ENCODE peak calls at places on chromosomes 2 and 18, in eight cellular contexts. O is endothelial cell of umbilical vein; E is HEK293T; R is stimulated activated CD4-positive, alpha-beta T cell treated with anti-CD3 and anti-CD28 coated beads, TNF-alpha, amount 100 ng/mL, for 24 hours; S is natural killer cell treated with Interleukin-12 subunit alpha and Interleukin-12 subunit beta and Interleukin-15 and Interleukin-18, amount 100 ng/mL, for 72 hours; Z is hepatocyte; U is NCI-H2081; K is activated CD8-positive, alpha-beta memory T cell treated with anti-CD3 and anti-CD28 coated beads, Interleukin-2, amount 10 ng/mL, durations not matched to agents 7 days and 5 days. L is an unnamed sample.

GRCh38 chr18:22505136-22505535 is 87.4 kb upstream of the CTAGE1 start:
- DNase-seq in K (no peak), R (no peak), Z (no peak), O (peak), U (no peak), E (no peak), S (no peak), L (no peak)

GRCh38 chr2:120684691-120685402 is 50.8 kb upstream of the GLI2 start:
- DNase-seq in Z (no peak), E (no peak), O (no peak), R (no peak), K (no peak), U (no peak), S (no peak), L (no peak)

GRCh38 chr2:152583512-152584188 is 133.6 kb downstream of the PRPF40A start:
- DNase-seq in O (peak), S (no peak), U (no peak), R (no peak), E (no peak), K (no peak), Z (no peak), L (no peak)

GRCh38 chr2:51413726-51414125 is 381.8 kb upstream of the NRXN1 start:
- DNase-seq in S (no peak), R (no peak), E (no peak), O (no peak), U (no peak), K (no peak), Z (no peak), L (no peak)

GRCh38 chr2:202069189-202070050 is 3.6 kb upstream of the KIAA2012 start:
- DNase-seq in Z (peak), E (no peak), O (no peak), U (no peak), K (no peak), R (no peak), S (no peak), L (no peak)

GRCh38 chr2:161165266-161165665 is 5.0 kb downstream of the TANK start:
- DNase-seq in S (no peak), O (no peak), R (no peak), K (no peak), U (no peak), E (no peak), Z (no peak), L (no peak)

GRCh38 chr18:50034029-50034428 is 160.9 kb downstream of the MYO5B start:
- DNase-seq in U (no peak), O (no peak), Z (no peak), R (no peak), E (no peak), K (no peak), S (no peak), L (no peak)

GRCh38 chr2:164764474-164764873 is 77.1 kb downstream of the COBLL1 start:
- DNase-seq in S (no peak), K (no peak), Z (no peak), O (no peak), E (no peak), U (no peak), R (no peak), L (no peak)

GRCh38 chr2:234999740-235000425 is 48.1 kb downstream of the SH3BP4 start:
- DNase-seq in U (no peak), R (no peak), E (no peak), S (no peak), K (no peak), Z (no peak), O (no peak), L (no peak)

GRCh38 chr2:32947076-32947483 is 327 bp downstream of the LTBP1 start:
- DNase-seq in K (no peak), O (peak), S (no peak), R (peak), U (no peak), Z (no peak), E (peak), L (no peak)

GRCh38 chr18:916562-916961 is 11.9 kb downstream of the ADCYAP1 start:
- DNase-seq in E (no peak), Z (no peak), K (no peak), U (no peak), S (no peak), R (no peak), O (no peak), L (no peak)

GRCh38 chr2:207078186-207078798 is 87.5 kb downstream of the KLF7 start:
- DNase-seq in S (no peak), Z (no peak), U (no peak), R (no peak), E (no peak), O (no peak), K (no peak), L (no peak)

GRCh38 chr2:60793169-60793568 is 37.1 kb downstream of the PAPOLG start:
- DNase-seq in S (no peak), E (no peak), U (no peak), R (no peak), O (no peak), Z (no peak), K (no peak), L (no peak)

GRCh38 chr18:25102657-25103056 is 249.3 kb downstream of the ZNF521 start:
- DNase-seq in U (no peak), S (no peak), K (no peak), E (no peak), O (peak), Z (no peak), R (no peak), L (no peak)

GRCh38 chr2:167509585-167509984 is 621.3 kb downstream of the XIRP2 start:
- DNase-seq in U (peak), O (peak), S (no peak), Z (peak), K (no peak), E (peak), R (no peak), L (no peak)

GRCh38 chr2:220779918-220780317 is 792.2 kb downstream of the EPHA4 start:
- DNase-seq in E (no peak), S (no peak), U (no peak), Z (no peak), O (no peak), K (no peak), R (no peak), L (no peak)

GRCh38 chr2:55138546-55139288 is 88.5 kb upstream of the RTN4 start:
- DNase-seq in O (no peak), Z (no peak), K (no peak), E (no peak), U (peak), S (no peak), R (no peak), L (no peak)

GRCh38 chr2:8145385-8145784 is 536.5 kb upstream of the ID2 start:
- DNase-seq in Z (no peak), O (no peak), S (no peak), E (no peak), U (no peak), R (no peak), K (no peak), L (no peak)

GRCh38 chr2:197237720-197238370 is 72.7 kb downstream of the ANKRD44 start:
- DNase-seq in K (no peak), S (no peak), R (no peak), U (no peak), E (no peak), Z (no peak), O (no peak), L (no peak)

L was measured in stimulated activated effector memory CD8-positive, alpha-beta T cell treated with anti-CD3 and anti-CD28 coated beads, Interleukin-12 subunit alpha, Interleukin-12 subunit beta, amount 100 ng/mL, for 72 hours.